ENCODE peak calls at places on chromosomes 1 and 21, in eight cellular contexts. A, O, I, G, N, E, D and Z are unnamed samples.
A peak's percentile ranks its signal among the peaks of the same experiment; 100 is the strongest.

GRCh38 chr1:100164226-100164625 is 13.8 kb downstream of the LRRC39 start:
- DNase-seq in D (no peak), I (no peak), N (peak; percentile 75), E (no peak), A (no peak), O (no peak), G (peak; percentile 82), Z (no peak)

GRCh38 chr21:37593015-37593414 is 226.4 kb downstream of the DYRK1A start:
- DNase-seq in N (no peak), G (peak; percentile 89), I (no peak), A (no peak), O (no peak), E (no peak), D (no peak), Z (no peak)

GRCh38 chr21:45484318-45484717 is 57.9 kb downstream of the SLC19A1 start:
- DNase-seq in D (no peak), O (no peak), N (no peak), I (no peak), A (no peak), E (no peak), G (no peak), Z (no peak)

GRCh38 chr1:40185951-40186864 is 25.0 kb downstream of the RLF start:
- DNase-seq in E (no peak), G (no peak), I (no peak), O (no peak), N (peak; percentile 95), D (no peak), A (no peak), Z (no peak)

GRCh38 chr1:207316622-207317510 is 4.6 kb upstream of the CD55 start:
- DNase-seq in O (no peak), N (no peak), I (no peak), A (peak; percentile 55), E (no peak), D (peak; percentile 86), G (no peak), Z (no peak)

GRCh38 chr1:54069792-54070548 is 16.6 kb downstream of the TCEANC2 start:
- DNase-seq in A (no peak), N (peak; percentile 52), E (no peak), I (no peak), G (peak; percentile 30), O (no peak), D (no peak), Z (no peak)

GRCh38 chr1:244067893-244068292 is 16.8 kb downstream of the ZBTB18 start:
- DNase-seq in G (no peak), E (no peak), A (no peak), I (no peak), O (no peak), N (peak; percentile 60), D (no peak), Z (no peak)

GRCh38 chr1:203840208-203840808 is 21.1 kb upstream of the SNRPE start:
- DNase-seq in N (no peak), D (no peak), O (no peak), E (no peak), I (no peak), G (no peak), A (no peak), Z (no peak)

GRCh38 chr1:115312752-115313151 is 25.3 kb downstream of the NGF start:
- DNase-seq in O (no peak), N (no peak), A (no peak), D (no peak), E (no peak), G (no peak), I (no peak), Z (no peak)

GRCh38 chr1:54815086-54815876 is 14.2 kb upstream of the TTC22 start:
- DNase-seq in O (no peak), D (no peak), G (no peak), A (peak; percentile 46), I (no peak), N (no peak), E (no peak), Z (no peak)

GRCh38 chr1:61457526-61457925 is 267.4 kb downstream of the TM2D1 start:
- DNase-seq in A (no peak), O (no peak), D (no peak), E (no peak), I (no peak), N (no peak), G (no peak), Z (no peak)

GRCh38 chr1:1627842-1628655 is 3.9 kb upstream of the MMP23B start:
- DNase-seq in G (no peak), E (peak; percentile 79), O (no peak), A (no peak), I (peak; percentile 57), N (no peak), D (peak; percentile 13), Z (no peak)

GRCh38 chr1:113905435-113905861 is 322 bp downstream of the DCLRE1B start:
- DNase-seq in G (peak; percentile 63), I (peak; percentile 63), E (peak; percentile 85), O (peak; percentile 60), D (no peak), N (no peak), A (no peak), Z (no peak)

GRCh38 chr1:29789910-29790247 is 553.6 kb downstream of the PTPRU start:
- DNase-seq in O (peak; percentile 47), G (no peak), D (no peak), A (peak; percentile 6), E (no peak), N (no peak), I (no peak), Z (no peak)

GRCh38 chr1:2133879-2134215 is 60.7 kb downstream of the FAAP20 start:
- DNase-seq in O (no peak), E (peak; percentile 87), A (no peak), G (peak; percentile 41), D (no peak), I (no peak), N (no peak), Z (no peak)

GRCh38 chr1:208127791-208128408 is 116.3 kb downstream of the PLXNA2 start:
- DNase-seq in N (no peak), D (no peak), A (no peak), G (peak; percentile 45), I (no peak), E (no peak), O (no peak), Z (no peak)

DNA sequence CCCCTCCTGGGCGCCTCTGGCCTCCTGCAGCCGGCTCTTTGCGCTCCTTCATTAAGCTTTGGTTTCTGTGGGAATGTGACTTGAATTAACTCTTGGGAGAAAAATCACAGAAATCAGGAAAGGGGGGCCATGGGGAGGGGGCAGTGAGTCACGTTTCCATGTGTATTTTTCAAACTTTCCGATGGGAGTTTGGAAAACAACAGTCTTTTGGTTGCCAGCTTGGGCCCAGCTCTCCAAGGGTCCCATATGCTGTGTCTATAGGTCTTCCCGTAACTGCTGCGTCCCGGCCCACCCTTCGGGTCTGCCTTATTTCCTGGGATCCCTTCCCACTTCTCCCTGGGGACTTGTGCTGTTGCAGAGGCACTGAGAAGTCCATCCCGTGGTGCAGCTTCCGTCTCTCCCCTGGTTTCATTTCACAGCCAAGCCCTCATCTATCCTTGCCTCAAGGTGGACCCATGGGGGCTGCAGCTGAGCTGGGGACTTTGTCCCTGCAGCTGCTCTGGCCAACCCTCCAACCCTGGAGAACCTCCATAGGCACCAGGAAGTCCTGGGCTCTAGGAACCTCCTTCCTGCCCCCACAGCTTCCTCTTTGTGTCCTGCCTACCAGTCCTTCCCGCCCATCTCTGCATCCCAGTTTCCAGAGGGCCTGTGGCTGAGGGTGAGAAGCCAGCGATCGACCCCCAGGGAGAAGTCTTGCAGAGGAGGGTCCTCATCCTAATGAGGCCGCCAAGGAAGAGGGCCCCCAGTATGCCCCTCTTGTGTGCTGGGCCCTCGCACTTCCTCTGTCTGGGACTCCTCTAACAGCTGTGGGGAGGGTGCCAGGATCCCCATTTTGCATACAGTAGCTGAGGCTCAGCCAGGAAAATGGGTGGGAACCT is 11.6 kb upstream of the LMNA start:
- DNase-seq in I (no peak), E (no peak), O (no peak), G (no peak), A (peak; percentile 61), N (peak; percentile 51), D (no peak), Z (no peak)
- H3K4me1 ChIP-seq in I (peaks cover 36% of the 10 kb centered on the region), E (peaks cover 35% of the 10 kb centered on the region), O (no peaks in the 10 kb centered on the region), G (peaks cover 59% of the 10 kb centered on the region), A (peaks cover 38% of the 10 kb centered on the region), N (peaks cover 45% of the 10 kb centered on the region), D (peaks cover 18% of the 10 kb centered on the region), Z (peaks cover 39% of the 10 kb centered on the region)

GRCh38 chr21:31700040-31700439 is 31.9 kb downstream of the SCAF4 start:
- DNase-seq in O (no peak), N (no peak), D (no peak), E (no peak), G (no peak), I (no peak), A (no peak), Z (no peak)

GRCh38 chr21:31693222-31693621 is 33.7 kb downstream of the SOD1 start:
- DNase-seq in A (no peak), N (no peak), I (no peak), G (no peak), O (no peak), D (no peak), E (no peak), Z (no peak)

GRCh38 chr21:31698461-31698860 is 33.5 kb downstream of the SCAF4 start:
- DNase-seq in A (no peak), G (no peak), N (no peak), I (no peak), D (no peak), E (no peak), O (no peak), Z (no peak)

DNA sequence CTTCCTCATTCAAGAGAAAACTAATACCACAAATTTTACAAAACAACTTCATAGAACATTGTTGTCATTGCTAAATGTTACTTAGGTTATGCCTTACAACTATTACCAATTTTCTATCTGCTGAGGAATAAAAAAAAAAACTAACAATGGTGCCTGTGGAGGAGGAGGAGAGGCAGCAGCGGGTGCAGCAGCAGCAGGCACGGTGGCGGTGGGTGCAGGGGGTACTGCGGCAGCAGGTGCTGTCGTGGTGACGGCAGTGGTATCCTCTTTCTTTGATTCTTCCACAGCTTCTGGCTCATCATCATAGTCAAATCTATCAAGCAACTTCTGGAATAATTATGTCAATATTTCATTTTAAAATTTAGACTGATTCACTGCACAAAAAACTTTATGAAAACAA is 35.5 kb downstream of the SCAF4 start:
- DNase-seq in E (no peak), N (no peak), O (no peak), G (no peak), A (no peak), I (no peak), D (no peak), Z (no peak)
- H3K36me3 ChIP-seq in E (peaks cover 15% of the 10 kb centered on the region), N (peaks cover 6% of the 10 kb centered on the region), O (peaks cover 66% of the 10 kb centered on the region), G (peaks cover 66% of the 10 kb centered on the region), A (peaks cover 15% of the 10 kb centered on the region), I (peaks cover 38% of the 10 kb centered on the region), D (peaks cover 5% of the 10 kb centered on the region), Z (peaks cover 39% of the 10 kb centered on the region)

DNA sequence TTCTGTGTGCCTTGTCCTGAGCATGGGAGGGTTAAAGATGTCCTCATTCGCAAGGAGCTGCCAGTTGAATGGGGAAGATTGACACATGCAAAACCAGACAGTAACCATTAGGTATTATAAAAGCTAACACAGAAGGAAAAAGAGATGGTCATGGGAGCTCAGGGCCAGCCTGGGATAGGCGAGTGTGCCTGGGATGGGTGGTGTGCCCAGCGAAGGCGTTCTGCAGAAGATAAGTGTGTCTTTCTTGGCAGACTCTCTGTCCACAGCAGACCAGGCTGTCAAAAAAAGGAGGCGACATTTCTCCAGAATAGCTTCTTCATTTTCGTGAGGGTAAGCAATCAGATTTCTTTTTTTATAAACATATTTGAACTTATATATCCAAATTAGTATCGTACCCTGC is 14.1 kb downstream of the PGM1 start:
- DNase-seq in A (no peak), G (no peak), E (no peak), O (no peak), N (no peak), D (no peak), I (no peak), Z (no peak)
- H3K4me1 ChIP-seq in A (no peaks in the 10 kb centered on the region), G (peaks cover 13% of the 10 kb centered on the region), E (peaks cover 31% of the 10 kb centered on the region), O (no peaks in the 10 kb centered on the region), N (no peaks in the 10 kb centered on the region), D (no peaks in the 10 kb centered on the region), I (no peaks in the 10 kb centered on the region), Z (peaks cover 6% of the 10 kb centered on the region)

GRCh38 chr1:91752324-91752723 is 133.6 kb downstream of the TGFBR3 start:
- DNase-seq in O (no peak), D (no peak), N (no peak), G (no peak), A (no peak), E (no peak), I (no peak), Z (no peak)
- H3K36me3 ChIP-seq in O (peaks cover 7% of the 10 kb centered on the region), D (no peaks in the 10 kb centered on the region), N (no peaks in the 10 kb centered on the region), G (no peaks in the 10 kb centered on the region), A (no peaks in the 10 kb centered on the region), E (peaks cover 3% of the 10 kb centered on the region), I (no peaks in the 10 kb centered on the region), Z (no peaks in the 10 kb centered on the region)